ENCODE peak calls at places on chromosomes 3 and 15, in five cellular contexts. E, L, V, B and M are unnamed samples.

GRCh38 chr3:39249453-39250115 is 30.3 kb downstream of the CX3CR1 start:
- DNase-seq in L (no peak), B (no peak), V (no peak), E (no peak), M (no peak)

GRCh38 chr3:34212671-34213070 is 414.2 kb downstream of the PDCD6IP start:
- DNase-seq in V (no peak), B (no peak), E (no peak), L (no peak), M (no peak)

GRCh38 chr3:123758081-123758564 is 126.0 kb downstream of the MYLK start:
- DNase-seq in V (no peak), L (no peak), E (no peak), B (peak; percentile 89), M (no peak)

GRCh38 chr15:91603681-91604080 is 249.8 kb upstream of the SLCO3A1 start:
- DNase-seq in V (no peak), E (no peak), L (no peak), B (no peak), M (no peak)

GRCh38 chr15:70863450-70864218 is 9.7 kb upstream of the LARP6 start:
- DNase-seq in B (peak; percentile 82), V (no peak), L (no peak), E (no peak), M (no peak)

GRCh38 chr15:84661001-84661400 is 3.0 kb upstream of the NMB start:
- DNase-seq in B (no peak), V (no peak), E (no peak), L (no peak), M (no peak)

GRCh38 chr3:53938645-53939044 is 47.0 kb upstream of the SELENOK start:
- DNase-seq in L (peak; percentile 39), E (no peak), V (no peak), B (peak; percentile 25), M (peak; percentile 58)

GRCh38 chr3:173584093-173584833 is 186.7 kb downstream of the NLGN1 start:
- DNase-seq in B (no peak), L (peak; percentile 56), V (no peak), E (no peak), M (peak; percentile 39)

GRCh38 chr3:98657429-98657828 is 64.0 kb upstream of the CPOX start:
- DNase-seq in B (no peak), L (peak; percentile 16), E (no peak), V (peak; percentile 21), M (peak; percentile 22)

GRCh38 chr3:152695810-152696209 is 139.1 kb upstream of the P2RY1 start:
- DNase-seq in V (no peak), B (no peak), E (no peak), L (no peak), M (no peak)

GRCh38 chr3:42747581-42747980 is 25.5 kb downstream of the CCDC13 start:
- DNase-seq in E (no peak), V (no peak), B (no peak), L (no peak), M (no peak)

GRCh38 chr15:57592836-57593420 is 1.2 kb downstream of the MYZAP start:
- DNase-seq in V (no peak), L (no peak), B (no peak), E (no peak), M (no peak)

GRCh38 chr3:128473180-128473519 is 6.5 kb upstream of the DNAJB8 start:
- DNase-seq in B (no peak), V (no peak), L (no peak), E (no peak), M (no peak)

GRCh38 chr15:90086868-90087268 is 15.4 kb downstream of the IDH2 start:
- DNase-seq in L (no peak), V (no peak), E (no peak), B (peak; percentile 44), M (peak; percentile 76)

GRCh38 chr15:50247819-50248650 is 17.5 kb downstream of the HDC start:
- DNase-seq in B (no peak), E (no peak), L (no peak), V (no peak), M (no peak)

GRCh38 chr3:141346839-141347238 is 21.5 kb upstream of the ZBTB38 start:
- DNase-seq in L (no peak), B (no peak), E (no peak), V (no peak), M (no peak)

GRCh38 chr15:28896944-28897343 is 11.2 kb downstream of the APBA2 start:
- DNase-seq in V (no peak), L (no peak), B (peak; percentile 10), E (no peak), M (no peak)

GRCh38 chr3:16151109-16151508 is 23.4 kb upstream of the GALNT15 start:
- DNase-seq in L (no peak), B (no peak), E (no peak), V (no peak), M (no peak)

GRCh38 chr15:97235285-97235985 is 725.1 kb upstream of the ARRDC4 start:
- DNase-seq in E (no peak), L (peak; percentile 42), V (no peak), B (peak; percentile 30), M (peak; percentile 76)

GRCh38 chr3:170038434-170039110 is 777 bp downstream of the GPR160 start:
- DNase-seq in B (no peak), V (peak; percentile 36), L (no peak), E (no peak), M (peak; percentile 22)

GRCh38 chr3:191959876-191960418 is 499.0 kb downstream of the PYDC2 start:
- DNase-seq in E (no peak), L (no peak), V (no peak), B (no peak), M (no peak)

GRCh38 chr3:171986208-171986607 is 53.2 kb upstream of the FNDC3B start:
- DNase-seq in E (no peak), B (no peak), V (no peak), L (no peak), M (no peak)

GRCh38 chr3:50269977-50270413 is 1.0 kb downstream of the SEMA3B start:
- DNase-seq in B (no peak), E (no peak), V (no peak), L (no peak), M (no peak)

DNA sequence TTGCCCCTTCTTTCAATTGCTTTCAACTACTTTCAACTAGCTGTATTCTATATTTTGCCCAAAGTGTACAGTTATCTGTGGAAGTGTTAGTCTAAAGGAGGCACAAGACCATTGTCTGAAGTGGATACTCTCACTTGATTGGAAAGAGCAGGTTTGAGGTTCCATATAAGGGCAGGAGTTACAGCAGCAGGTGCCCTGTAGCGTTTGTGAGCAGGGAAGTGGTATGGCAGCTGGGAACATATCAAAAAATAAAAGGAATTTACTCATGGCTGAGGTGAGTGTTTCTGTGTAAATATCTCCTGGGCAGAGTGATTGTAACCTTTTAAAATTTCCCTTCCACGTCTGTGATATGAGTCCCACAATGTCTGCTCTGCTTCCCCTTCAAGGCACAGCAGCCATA is 38.5 kb upstream of the DNAJC13 start:
- DNase-seq in V (no peak), L (no peak), E (no peak), B (no peak), M (no peak)
- TF ChIP-seq SUZ12 in V (no peak), L (no peak), E (no peak), B (no peak), M (no peak)

DNA sequence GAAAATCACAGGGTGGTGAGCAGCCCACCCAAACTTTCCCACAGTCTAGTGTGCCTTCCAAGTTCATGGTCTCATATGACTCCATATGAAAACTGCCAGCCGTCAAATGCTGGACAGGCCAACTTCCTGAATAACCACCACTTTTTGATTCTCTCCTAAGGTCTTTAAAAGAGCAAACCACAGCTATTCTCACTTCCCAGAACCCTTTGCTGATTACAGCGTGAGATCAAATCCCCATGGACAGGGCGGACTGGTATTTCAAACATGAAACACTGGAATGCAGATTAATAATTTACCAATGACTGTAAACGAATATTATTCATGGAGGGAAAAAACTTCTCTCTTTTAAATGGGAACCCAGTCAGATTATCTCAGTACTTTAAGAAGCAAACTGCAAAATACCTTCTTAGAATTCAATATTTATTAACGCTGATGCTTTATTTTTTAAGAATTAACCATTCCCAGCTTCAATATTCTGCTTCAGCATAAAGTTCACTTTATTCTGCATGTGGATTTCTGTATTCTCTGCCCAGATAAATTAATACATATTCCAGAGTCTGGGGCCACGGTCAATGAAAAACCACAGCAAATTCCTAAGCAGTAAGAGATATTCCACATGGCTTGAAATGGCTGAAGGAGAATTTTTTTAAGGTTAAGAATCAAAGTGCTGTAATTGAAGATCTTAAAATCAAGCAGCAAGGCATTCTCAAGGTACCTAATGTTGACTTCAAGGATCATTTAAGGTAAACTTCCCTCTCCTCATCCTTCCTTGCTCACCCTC is 42.9 kb downstream of the MYO1E start:
- DNase-seq in B (peak; percentile 76), L (no peak), V (no peak), E (no peak), M (no peak)
- TF ChIP-seq SUZ12 in B (no peak), L (no peak), V (no peak), E (no peak), M (no peak)

DNA sequence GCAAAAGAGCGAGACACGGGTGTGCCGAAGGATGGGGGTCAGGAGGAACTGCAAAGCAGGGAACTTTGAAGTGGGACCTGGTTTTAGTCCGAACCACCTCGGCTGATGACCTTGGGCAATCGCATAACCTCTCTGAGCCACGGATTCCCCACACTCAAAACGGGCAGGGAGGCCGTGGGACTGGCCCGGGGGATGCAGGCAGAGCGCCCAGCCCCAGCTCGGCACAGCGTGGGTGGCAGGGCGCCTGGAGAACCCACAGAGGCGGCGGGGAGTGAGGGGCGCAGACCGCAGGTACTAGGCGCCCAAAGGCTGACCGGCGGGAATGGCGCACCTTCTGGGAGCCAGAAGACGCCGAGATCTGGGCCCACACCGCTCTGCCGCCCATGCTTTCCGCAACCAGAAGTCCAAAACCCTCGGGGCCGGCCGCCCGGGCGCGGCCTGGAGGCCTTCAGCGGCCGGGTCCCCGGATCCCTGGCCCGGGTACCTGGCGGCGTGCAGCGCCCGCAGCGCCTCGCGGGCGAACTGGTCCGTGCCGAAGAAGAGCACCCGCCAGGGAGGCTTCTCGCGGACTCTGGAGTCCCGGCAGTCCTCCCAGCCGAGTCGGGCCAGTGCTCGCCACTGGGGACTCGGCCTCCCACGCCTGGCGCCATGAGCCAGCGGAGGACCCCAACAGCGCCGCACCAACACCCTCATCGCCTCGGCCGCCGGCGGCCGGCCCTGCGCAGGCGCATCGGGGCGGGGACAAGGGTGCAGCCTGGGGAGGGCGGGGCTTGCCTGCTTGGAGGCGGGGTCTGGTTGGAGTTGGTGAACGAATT is at the start of gene MTFMT:
- DNase-seq in B (peak; percentile 68), E (no peak), L (peak; percentile 69), V (no peak), M (peak; percentile 93)
- TF ChIP-seq SUZ12 in B (no peak), E (no peak), L (no peak), V (no peak), M (no peak)

GRCh38 chr3:12042638-12043037 is 38.5 kb downstream of the SYN2 start:
- DNase-seq in V (no peak), E (no peak), B (no peak), L (no peak), M (no peak)

GRCh38 chr3:12046406-12046805 is 42.2 kb downstream of the SYN2 start:
- DNase-seq in B (no peak), V (no peak), L (no peak), E (no peak), M (peak; percentile 10)

GRCh38 chr3:12040902-12041301 is 36.7 kb downstream of the SYN2 start:
- DNase-seq in V (no peak), L (no peak), E (no peak), B (no peak), M (no peak)

GRCh38 chr3:12044860-12045259 is 40.7 kb downstream of the SYN2 start:
- DNase-seq in E (no peak), B (no peak), V (no peak), L (no peak), M (no peak)

DNA sequence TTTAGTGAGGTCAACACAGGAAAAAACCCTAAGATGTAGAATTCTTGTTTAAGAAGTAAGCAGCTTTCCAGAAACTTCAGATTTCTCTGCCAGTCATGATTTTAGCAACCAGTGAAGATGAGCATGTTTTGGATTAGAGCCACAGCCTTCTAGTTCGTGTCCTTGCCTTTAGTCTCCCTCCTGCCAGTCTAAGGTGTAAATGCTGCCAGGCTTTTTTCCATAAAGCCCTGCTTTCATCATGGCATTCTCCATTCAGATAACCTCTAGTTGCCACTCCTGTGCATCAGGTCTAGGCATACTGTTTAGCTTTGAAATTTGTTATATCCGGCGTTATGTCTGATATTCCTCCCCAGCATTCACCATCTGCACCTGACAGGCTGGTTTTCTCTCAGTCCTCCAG is 37.3 kb downstream of the SYN2 start:
- DNase-seq in V (no peak), B (no peak), E (no peak), L (no peak), M (no peak)
- TF ChIP-seq SUZ12 in V (no peak), B (no peak), E (no peak), L (no peak), M (no peak)